ENCODE peak calls at places on chromosomes 16 and 17, in four cellular contexts. O is cardiac muscle cell, R is brain microvascular endothelial cell, W is GM12865. B is an unnamed sample.

GRCh38 chr17:1169471-1169908 is 10.3 kb downstream of the ABR start:
- DNase-seq in O (no peak), R (no peak), W (no peak), B (no peak)

GRCh38 chr16:87733190-87733589 is 32.6 kb downstream of the KLHDC4 start:
- DNase-seq in O (no peak), R (no peak), W (no peak), B (no peak)

GRCh38 chr16:69243479-69243878 is 56.5 kb downstream of the SNTB2 start:
- DNase-seq in O (no peak), R (peak), W (no peak), B (no peak)

GRCh38 chr16:65936096-65936495 is 430.4 kb upstream of the CDH5 start:
- DNase-seq in O (no peak), R (no peak), W (no peak), B (no peak)

GRCh38 chr16:72312862-72313261 is 140.9 kb upstream of the PMFBP1 start:
- DNase-seq in O (no peak), R (peak), W (no peak), B (no peak)

GRCh38 chr17:15213381-15214087 is 51.6 kb downstream of the PMP22 start:
- DNase-seq in O (peak), R (peak), W (no peak), B (no peak)

GRCh38 chr17:28097254-28097653 is 54.8 kb downstream of the NLK start:
- DNase-seq in O (no peak), R (no peak), W (no peak), B (no peak)

GRCh38 chr16:66416981-66417700 is 10.0 kb upstream of the BEAN1 start:
- DNase-seq in O (no peak), R (no peak), W (no peak), B (no peak)

GRCh38 chr16:80150978-80151705 is 389.7 kb upstream of the DYNLRB2 start:
- DNase-seq in O (no peak), R (no peak), W (no peak), B (no peak)

GRCh38 chr16:20347666-20348364 is 4.7 kb downstream of the UMOD start:
- DNase-seq in O (no peak), R (no peak), W (no peak), B (no peak)

GRCh38 chr17:19262650-19263620 is 25.8 kb downstream of the EPN2 start:
- DNase-seq in O (no peak), R (peak), W (no peak), B (no peak)

GRCh38 chr16:84378567-84378966 is 10.2 kb downstream of the ATP2C2 start:
- DNase-seq in O (no peak), R (no peak), W (no peak), B (no peak)

GRCh38 chr17:57073626-57074025 is 11.4 kb upstream of the AKAP1 start:
- DNase-seq in O (no peak), R (no peak), W (no peak), B (no peak)

GRCh38 chr17:57078274-57078673 is 6.8 kb upstream of the AKAP1 start:
- DNase-seq in O (no peak), R (no peak), W (no peak), B (no peak)

GRCh38 chr17:57077000-57077399 is 8.0 kb upstream of the AKAP1 start:
- DNase-seq in O (no peak), R (no peak), W (no peak), B (no peak)

GRCh38 chr17:57075193-57075592 is 9.9 kb upstream of the AKAP1 start:
- DNase-seq in O (no peak), R (no peak), W (no peak), B (no peak)

GRCh38 chr17:57075785-57076184 is 9.3 kb upstream of the AKAP1 start:
- DNase-seq in O (no peak), R (no peak), W (no peak), B (no peak)
- TF ChIP-seq CTCF in O (no peak), R (no peak), W (no peak), B (no peak)

GRCh38 chr17:48160177-48160967 is 52.8 kb downstream of the SNX11 start:
- DNase-seq in O (no peak), R (no peak), W (no peak), B (no peak)

GRCh38 chr17:48162946-48163506 is 55.5 kb downstream of the SNX11 start:
- DNase-seq in O (no peak), R (no peak), W (peak), B (peak)

GRCh38 chr17:48161127-48161905 is 53.8 kb downstream of the SNX11 start:
- DNase-seq in O (no peak), R (no peak), W (no peak), B (no peak)

GRCh38 chr17:48162305-48162934 is 54.9 kb downstream of the SNX11 start:
- DNase-seq in O (no peak), R (no peak), W (no peak), B (no peak)

DNA sequence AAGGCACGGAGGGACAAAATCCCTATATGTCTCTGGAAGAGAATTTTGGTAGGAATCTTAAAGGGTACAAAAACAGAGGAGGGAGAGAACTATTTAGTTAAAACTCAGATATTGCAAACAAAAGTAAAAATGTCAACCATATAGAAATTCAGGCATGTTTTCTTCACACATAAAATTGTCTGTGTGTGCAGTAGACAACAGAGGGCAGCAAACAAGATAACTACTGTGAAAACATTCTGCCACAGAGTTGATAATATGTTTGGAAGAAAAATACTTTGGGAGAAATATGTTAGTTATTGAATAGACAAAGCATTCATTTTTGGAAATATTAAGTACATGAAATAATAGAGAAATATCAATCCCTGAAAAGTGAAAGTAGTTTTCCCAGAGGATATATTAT is 56.2 kb downstream of the SNX11 start:
- DNase-seq in O (no peak), R (no peak), W (no peak), B (no peak)
- TF ChIP-seq CTCF in O (peak), R (no peak), W (no peak), B (no peak)

DNA sequence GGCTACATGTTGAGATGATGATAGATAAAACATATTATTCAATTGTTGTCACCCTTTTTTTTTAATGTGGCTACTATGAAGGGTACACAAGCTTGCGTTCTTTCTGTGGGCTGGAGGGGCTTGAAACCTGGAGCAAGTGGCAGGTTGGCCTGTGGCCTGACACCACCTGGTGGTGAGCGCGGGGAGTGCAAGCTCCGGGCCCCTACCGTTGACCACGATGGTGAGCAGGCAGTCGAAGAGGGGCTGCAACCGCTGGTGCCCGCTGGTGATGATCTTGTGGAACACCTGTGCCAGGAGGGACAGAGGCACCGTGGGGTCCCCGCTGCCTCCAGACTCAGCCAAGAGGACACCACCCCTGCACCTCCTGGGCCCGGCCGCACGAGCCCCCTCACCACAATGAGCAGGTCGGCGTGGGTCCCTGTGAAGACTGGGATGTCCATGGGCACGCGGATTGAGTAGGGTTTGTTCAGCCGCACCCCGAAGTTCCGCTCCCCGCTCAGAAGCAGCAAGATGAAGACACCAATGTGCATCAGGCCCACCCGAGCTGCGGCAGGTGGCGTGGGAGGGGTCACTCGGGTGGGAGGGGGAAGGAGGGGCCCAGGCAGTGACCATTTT is 14.5 kb downstream of the HID1 start:
- DNase-seq in O (peak), R (peak), W (peak), B (peak)
- TF ChIP-seq CTCF in O (peak), R (peak), W (peak), B (peak)

GRCh38 chr17:82875418-82875856 is 35.6 kb upstream of the ZNF750 start:
- DNase-seq in O (no peak), R (no peak), W (no peak), B (no peak)

GRCh38 chr17:82878545-82878944 is 38.7 kb upstream of the ZNF750 start:
- DNase-seq in O (no peak), R (no peak), W (no peak), B (no peak)

GRCh38 chr17:82876149-82876548 is 36.3 kb upstream of the ZNF750 start:
- DNase-seq in O (no peak), R (peak), W (no peak), B (no peak)

GRCh38 chr17:82879241-82879640 is 39.4 kb upstream of the ZNF750 start:
- DNase-seq in O (no peak), R (no peak), W (no peak), B (no peak)

DNA sequence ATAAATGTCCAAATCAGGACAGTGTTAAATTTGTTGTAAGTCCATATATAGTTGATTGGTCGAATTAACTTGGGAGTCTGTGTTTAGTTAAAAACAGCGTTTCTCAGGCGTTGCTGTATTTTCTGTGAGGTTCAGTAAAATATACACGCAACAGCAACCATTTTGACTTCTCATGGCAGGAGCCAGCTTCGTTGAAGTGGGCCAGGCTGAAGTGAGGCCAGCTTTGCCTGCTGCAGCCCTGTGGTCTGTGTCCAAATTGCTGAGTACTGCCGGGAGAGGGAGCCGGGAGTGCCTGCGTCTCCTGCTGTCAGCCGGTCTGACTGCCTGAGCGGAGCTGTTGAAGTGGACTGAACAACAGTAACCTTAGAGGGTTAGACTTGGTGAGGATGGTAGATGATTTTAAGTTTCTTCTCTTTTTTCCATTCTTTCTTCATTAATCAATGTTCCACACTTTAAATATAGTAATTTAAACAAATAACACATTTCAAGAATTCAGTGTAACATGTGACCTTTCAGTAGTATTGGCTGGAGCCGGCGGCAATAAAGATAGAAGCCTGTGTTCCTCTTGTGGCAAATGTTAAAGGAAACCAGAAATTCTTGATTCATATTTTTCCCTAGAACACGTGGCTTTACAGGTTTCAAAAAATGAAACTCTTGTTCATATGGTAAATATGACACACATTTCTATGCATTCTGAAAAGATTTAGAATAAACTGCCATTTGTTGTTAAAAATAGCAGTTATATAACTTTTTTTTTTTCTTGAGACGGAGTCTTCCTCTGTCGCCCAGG is 37.0 kb upstream of the ZNF750 start:
- DNase-seq in O (peak), R (peak), W (no peak), B (no peak)
- TF ChIP-seq CTCF in O (peak), R (peak), W (no peak), B (no peak)

DNA sequence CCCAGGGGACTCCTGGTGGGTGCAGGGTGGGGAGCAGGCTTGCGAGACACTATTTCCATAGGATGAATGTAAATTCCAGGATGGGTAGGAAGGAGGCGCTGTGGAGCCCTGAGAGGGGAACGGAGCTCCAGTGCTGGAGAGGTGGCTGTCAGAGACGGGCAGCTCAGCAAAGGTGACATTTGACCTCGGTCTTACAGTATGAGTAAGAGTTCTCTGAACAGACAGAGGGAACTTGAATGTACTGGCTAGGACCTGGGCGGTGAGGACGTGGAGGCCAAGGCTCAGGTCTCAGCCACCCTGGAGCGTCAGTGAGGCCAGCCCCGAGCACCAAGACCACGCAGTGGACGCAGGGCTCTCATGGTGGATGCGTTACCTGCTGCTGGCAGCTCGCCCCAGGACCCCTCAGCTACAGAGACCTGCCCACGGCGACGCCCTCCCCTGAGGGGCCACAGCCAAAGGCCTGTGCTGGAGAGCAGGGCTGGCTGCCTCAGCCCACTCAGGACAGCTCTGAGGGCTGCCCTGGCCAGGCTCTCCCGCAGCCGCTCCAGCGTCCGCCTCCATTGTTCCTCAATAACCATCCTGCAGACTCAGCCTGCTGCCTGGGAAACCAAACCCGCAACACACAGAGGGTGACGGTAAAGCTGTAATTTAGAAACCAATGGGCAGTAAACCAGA is 65.9 kb upstream of the TNRC6C start:
- DNase-seq in O (peak), R (no peak), W (no peak), B (no peak)
- TF ChIP-seq CTCF in O (peak), R (peak), W (peak), B (no peak)

DNA sequence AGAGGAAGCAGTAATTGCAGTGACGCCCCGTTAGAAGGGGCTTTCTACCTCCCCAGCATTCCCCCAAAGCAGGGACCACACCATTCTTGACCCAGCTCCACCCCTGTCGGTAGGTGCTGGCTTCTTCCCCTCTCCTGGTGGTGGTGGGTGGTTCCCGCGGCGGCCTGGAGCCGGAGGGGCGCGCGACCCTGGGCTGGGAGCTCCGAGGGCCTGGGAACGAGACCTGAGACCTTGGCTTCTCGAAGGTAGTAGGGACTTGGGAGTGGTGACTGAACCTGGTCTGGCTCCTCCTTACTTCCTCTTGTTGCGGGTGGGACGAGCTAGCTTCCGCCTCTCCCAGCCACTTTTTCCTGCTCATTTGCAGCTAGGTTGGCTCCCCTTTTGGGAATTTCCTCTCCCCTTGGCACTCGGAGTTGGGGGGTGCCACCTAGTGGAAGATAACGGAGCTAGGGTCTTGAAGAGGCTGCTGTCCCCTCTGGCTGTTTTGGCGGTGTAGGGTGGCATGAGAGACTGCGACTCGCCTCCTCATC is 460 bp downstream of the GRN start:
- DNase-seq in O (peak), R (peak), W (peak), B (no peak)
- TF ChIP-seq CTCF in O (peak), R (peak), W (peak), B (peak)

GRCh38 chr16:636206-637080 is at the start of gene METTL26:
- DNase-seq in O (peak), R (peak), W (peak), B (peak)
- TF ChIP-seq CTCF in O (no peak), R (no peak), W (no peak), B (no peak)

B was measured in GM13976.